ENCODE peak calls at places on chromosomes 13 and 19, in four cellular contexts. One of them, this sample, is unnamed.

GRCh38 chr19:17680235-17680722 is 7.9 kb downstream of the UNC13A start:
- DNase-seq in uterus: peak; percentile 56
- DNase-seq in breast epithelium: no peak
- DNase-seq in tibial nerve: peak; percentile 45
- DNase-seq in this sample: peak; percentile 54

GRCh38 chr19:28876604-28877123 is 336.3 kb downstream of the UQCRFS1 start:
- DNase-seq in uterus: no peak
- DNase-seq in breast epithelium: no peak
- DNase-seq in tibial nerve: no peak
- DNase-seq in this sample: no peak

GRCh38 chr13:107867701-107868661 is 347.4 kb downstream of the LIG4 start:
- DNase-seq in uterus: no peak
- DNase-seq in breast epithelium: no peak
- DNase-seq in tibial nerve: no peak
- DNase-seq in this sample: no peak

GRCh38 chr19:46605356-46605821 is 4.3 kb downstream of the CALM3 start:
- DNase-seq in uterus: no peak
- DNase-seq in breast epithelium: peak; percentile 40
- DNase-seq in tibial nerve: no peak
- DNase-seq in this sample: no peak

GRCh38 chr13:78606471-78607408 is 3.4 kb upstream of the POU4F1 start:
- DNase-seq in uterus: no peak
- DNase-seq in breast epithelium: no peak
- DNase-seq in tibial nerve: no peak
- DNase-seq in this sample: no peak

GRCh38 chr13:113978741-113979481 is 5.0 kb upstream of the C13orf46 start:
- DNase-seq in uterus: peak; percentile 12
- DNase-seq in breast epithelium: no peak
- DNase-seq in tibial nerve: no peak
- DNase-seq in this sample: no peak

GRCh38 chr13:30934381-30934780 is 1.9 kb downstream of the TEX26 start:
- DNase-seq in uterus: no peak
- DNase-seq in breast epithelium: no peak
- DNase-seq in tibial nerve: no peak
- DNase-seq in this sample: no peak

GRCh38 chr13:106738279-106738678 is 170.3 kb upstream of the ARGLU1 start:
- DNase-seq in uterus: no peak
- DNase-seq in breast epithelium: no peak
- DNase-seq in tibial nerve: no peak
- DNase-seq in this sample: no peak

GRCh38 chr19:34173145-34173956 is 1.0 kb downstream of the LSM14A start:
- DNase-seq in uterus: peak; percentile 23
- DNase-seq in breast epithelium: peak; percentile 62
- DNase-seq in tibial nerve: peak; percentile 21
- DNase-seq in this sample: peak; percentile 87

GRCh38 chr13:78913656-78914055 is 254.7 kb upstream of the OBI1 start:
- DNase-seq in uterus: no peak
- DNase-seq in breast epithelium: no peak
- DNase-seq in tibial nerve: no peak
- DNase-seq in this sample: no peak

GRCh38 chr13:110758195-110758594 is 44.7 kb downstream of the ING1 start:
- DNase-seq in uterus: no peak
- DNase-seq in breast epithelium: no peak
- DNase-seq in tibial nerve: no peak
- DNase-seq in this sample: no peak

GRCh38 chr13:26973281-26973680 is 198.3 kb downstream of the USP12 start:
- DNase-seq in uterus: no peak
- DNase-seq in breast epithelium: no peak
- DNase-seq in tibial nerve: no peak
- DNase-seq in this sample: no peak

GRCh38 chr13:63345835-63346234 is 1930.2 kb upstream of the PCDH20 start:
- DNase-seq in uterus: no peak
- DNase-seq in breast epithelium: no peak
- DNase-seq in tibial nerve: no peak
- DNase-seq in this sample: no peak

GRCh38 chr13:33355470-33355869 is 69.9 kb upstream of the STARD13 start:
- DNase-seq in uterus: no peak
- DNase-seq in breast epithelium: no peak
- DNase-seq in tibial nerve: peak; percentile 50
- DNase-seq in this sample: no peak

GRCh38 chr19:23409392-23410048 is 14.2 kb upstream of the ZNF91 start:
- DNase-seq in uterus: no peak
- DNase-seq in breast epithelium: no peak
- DNase-seq in tibial nerve: no peak
- DNase-seq in this sample: no peak

GRCh38 chr19:49560358-49560900 is 19.9 kb downstream of the NOSIP start:
- DNase-seq in uterus: no peak
- DNase-seq in breast epithelium: no peak
- DNase-seq in tibial nerve: peak; percentile 61
- DNase-seq in this sample: no peak

GRCh38 chr13:94966380-94966779 is 254.0 kb upstream of the SOX21 start:
- DNase-seq in uterus: no peak
- DNase-seq in breast epithelium: no peak
- DNase-seq in tibial nerve: no peak
- DNase-seq in this sample: no peak

GRCh38 chr13:109869312-109870237 is 83.2 kb upstream of the IRS2 start:
- DNase-seq in uterus: peak; percentile 80
- DNase-seq in breast epithelium: peak; percentile 84
- DNase-seq in tibial nerve: no peak
- DNase-seq in this sample: no peak

GRCh38 chr13:113996912-113997745 is 23.3 kb upstream of the C13orf46 start:
- DNase-seq in uterus: no peak
- DNase-seq in breast epithelium: no peak
- DNase-seq in tibial nerve: no peak
- DNase-seq in this sample: no peak

GRCh38 chr19:58346961-58347929 is 6.0 kb downstream of the A1BG start:
- DNase-seq in uterus: peak; percentile 58
- DNase-seq in breast epithelium: peak; percentile 62
- DNase-seq in tibial nerve: peak; percentile 15
- DNase-seq in this sample: no peak

GRCh38 chr13:42883771-42884170 is 102.4 kb downstream of the FAM216B start:
- DNase-seq in uterus: no peak
- DNase-seq in breast epithelium: no peak
- DNase-seq in tibial nerve: no peak
- DNase-seq in this sample: no peak

GRCh38 chr13:23630349-23631093 is 60.3 kb downstream of the TNFRSF19 start:
- DNase-seq in uterus: no peak
- DNase-seq in breast epithelium: no peak
- DNase-seq in tibial nerve: no peak
- DNase-seq in this sample: no peak

GRCh38 chr19:35345671-35346111 is 2.0 kb upstream of the FFAR1 start:
- DNase-seq in uterus: no peak
- DNase-seq in breast epithelium: peak; percentile 20
- DNase-seq in tibial nerve: no peak
- DNase-seq in this sample: no peak

GRCh38 chr13:33445476-33445875 is 159.9 kb upstream of the STARD13 start:
- DNase-seq in uterus: no peak
- DNase-seq in breast epithelium: no peak
- DNase-seq in tibial nerve: no peak
- DNase-seq in this sample: no peak

GRCh38 chr13:105343134-105343806 is 1192.2 kb downstream of the EFNB2 start:
- DNase-seq in uterus: no peak
- DNase-seq in breast epithelium: no peak
- DNase-seq in tibial nerve: no peak
- DNase-seq in this sample: no peak

GRCh38 chr13:73334459-73334858 is 275.7 kb downstream of the KLF5 start:
- DNase-seq in uterus: no peak
- DNase-seq in breast epithelium: no peak
- DNase-seq in tibial nerve: no peak
- DNase-seq in this sample: peak; percentile 36

GRCh38 chr13:20702945-20703784 is at the start of gene IL17D:
- DNase-seq in uterus: no peak
- DNase-seq in breast epithelium: no peak
- DNase-seq in tibial nerve: no peak
- DNase-seq in this sample: peak; percentile 79

GRCh38 chr19:9498183-9498902 is at the start of gene ZNF560:
- DNase-seq in uterus: no peak
- DNase-seq in breast epithelium: no peak
- DNase-seq in tibial nerve: no peak
- DNase-seq in this sample: no peak

GRCh38 chr13:82717249-82717648 is 1165.0 kb downstream of the SLITRK1 start:
- DNase-seq in uterus: no peak
- DNase-seq in breast epithelium: no peak
- DNase-seq in tibial nerve: no peak
- DNase-seq in this sample: no peak

GRCh38 chr13:33676700-33677048 is 141.3 kb upstream of the RFC3 start:
- DNase-seq in uterus: peak; percentile 29
- DNase-seq in breast epithelium: peak; percentile 55
- DNase-seq in tibial nerve: peak; percentile 17
- DNase-seq in this sample: peak; percentile 38

GRCh38 chr19:38929929-38930775 is at the start of gene SARS2:
- DNase-seq in uterus: peak; percentile 95
- DNase-seq in breast epithelium: peak; percentile 90
- DNase-seq in tibial nerve: peak; percentile 90
- DNase-seq in this sample: peak; percentile 98
- TF ChIP-seq POLR2A in uterus: no peak
- TF ChIP-seq POLR2A in breast epithelium: no peak
- TF ChIP-seq POLR2A in tibial nerve: peak; percentile 6
- TF ChIP-seq POLR2A in this sample: no peak

DNA sequence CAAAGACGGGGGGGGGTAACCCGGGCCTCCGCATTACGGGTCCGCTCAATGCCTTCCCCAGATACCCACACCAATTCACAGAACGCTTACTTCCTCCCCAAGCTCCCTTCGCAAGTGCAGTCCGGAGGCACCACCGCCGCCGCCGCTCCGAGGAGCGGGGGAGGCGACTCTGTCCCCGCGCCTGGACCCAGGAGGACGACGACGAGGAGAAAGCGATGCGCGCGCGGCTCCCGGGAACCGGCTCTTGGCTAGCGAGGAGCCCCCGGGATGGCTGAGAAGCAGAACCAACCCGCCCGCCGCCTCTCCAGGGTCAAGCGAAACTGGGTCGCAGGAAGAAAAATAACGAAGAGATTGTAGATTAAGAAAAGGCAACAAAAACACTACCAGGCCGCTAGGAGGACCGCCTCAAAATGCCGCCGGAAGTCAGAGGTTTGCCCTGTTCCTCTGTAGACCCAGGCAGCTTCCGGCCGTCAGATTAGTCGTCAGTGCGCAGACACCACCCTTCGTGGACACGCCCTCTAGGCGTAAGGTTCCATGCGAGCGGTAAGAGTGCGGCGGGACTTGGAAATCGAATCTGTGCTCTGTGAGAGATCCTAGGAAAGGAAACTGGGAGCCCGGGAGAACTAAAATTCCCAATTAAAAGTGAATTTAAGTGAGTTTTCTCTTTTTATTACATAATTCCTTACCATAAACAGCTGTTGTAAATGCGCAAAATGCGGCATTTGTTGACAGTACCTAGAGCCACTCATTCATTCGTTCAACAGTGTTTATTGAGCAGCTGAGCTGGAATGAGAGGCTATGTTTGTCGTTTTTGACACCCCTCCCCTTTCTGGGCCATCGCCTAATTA is at the start of gene ZC3H13:
- DNase-seq in uterus: peak; percentile 89
- DNase-seq in breast epithelium: peak; percentile 91
- DNase-seq in tibial nerve: peak; percentile 90
- DNase-seq in this sample: peak; percentile 93
- TF ChIP-seq CTCF in uterus: peak; percentile 49
- TF ChIP-seq CTCF in breast epithelium: peak; percentile 68
- TF ChIP-seq CTCF in tibial nerve: peak; percentile 35
- TF ChIP-seq CTCF in this sample: no peak

GRCh38 chr19:50695251-50696064 is 24.1 kb downstream of the SHANK1 start:
- DNase-seq in uterus: no peak
- DNase-seq in breast epithelium: no peak
- DNase-seq in tibial nerve: no peak
- DNase-seq in this sample: no peak
- H3K4me3 ChIP-seq in uterus: no peak overlapping the region
- H3K4me3 ChIP-seq in breast epithelium: no peak overlapping the region
- H3K4me3 ChIP-seq in tibial nerve: no peak overlapping the region
- H3K4me3 ChIP-seq in this sample: no peak overlapping the region

GRCh38 chr19:911197-912033 is 1.6 kb downstream of the R3HDM4 start:
- DNase-seq in uterus: no peak
- DNase-seq in breast epithelium: no peak
- DNase-seq in tibial nerve: no peak
- DNase-seq in this sample: no peak
- TF ChIP-seq POLR2A in uterus: no peak
- TF ChIP-seq POLR2A in breast epithelium: no peak
- TF ChIP-seq POLR2A in tibial nerve: no peak
- TF ChIP-seq POLR2A in this sample: no peak

GRCh38 chr13:66489586-66489985 is 740.5 kb downstream of the PCDH9 start:
- DNase-seq in uterus: no peak
- DNase-seq in breast epithelium: no peak
- DNase-seq in tibial nerve: no peak
- DNase-seq in this sample: no peak

GRCh38 chr13:66491241-66491640 is 738.9 kb downstream of the PCDH9 start:
- DNase-seq in uterus: no peak
- DNase-seq in breast epithelium: no peak
- DNase-seq in tibial nerve: no peak
- DNase-seq in this sample: no peak

GRCh38 chr13:66489172-66489571 is 741.0 kb downstream of the PCDH9 start:
- DNase-seq in uterus: no peak
- DNase-seq in breast epithelium: no peak
- DNase-seq in tibial nerve: no peak
- DNase-seq in this sample: no peak

DNA sequence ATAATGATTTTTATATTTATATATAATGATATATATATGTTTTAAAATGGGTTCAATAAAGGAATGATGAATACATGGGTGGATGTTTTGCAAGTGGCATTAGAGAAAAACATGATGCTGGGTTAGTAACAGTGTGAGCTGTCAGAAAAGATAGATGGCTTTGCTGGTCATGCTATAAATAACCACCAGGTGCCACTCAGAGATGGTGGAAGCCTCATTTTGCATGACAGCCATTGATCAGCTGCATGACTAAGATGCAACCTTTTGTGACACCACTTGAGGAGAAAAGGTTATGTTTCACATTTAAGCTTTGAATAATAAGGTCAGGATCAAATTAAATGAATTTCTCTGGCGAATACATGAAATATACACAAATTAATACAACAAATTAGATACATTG is 737.7 kb downstream of the PCDH9 start:
- DNase-seq in uterus: no peak
- DNase-seq in breast epithelium: no peak
- DNase-seq in tibial nerve: no peak
- DNase-seq in this sample: no peak
- TF ChIP-seq CTCF in uterus: no peak
- TF ChIP-seq CTCF in breast epithelium: no peak
- TF ChIP-seq CTCF in tibial nerve: no peak
- TF ChIP-seq CTCF in this sample: no peak

This sample was measured in lower leg skin.